ENCODE peak calls at places on chromosome 1, in seven cellular contexts. V, I, P, K, M, L and T are unnamed samples.

GRCh38 chr1:202187697-202188407 is 5.7 kb upstream of the LGR6 start:
- DNase-seq in M (no peak), K (no peak), P (no peak), L (no peak), V (no peak), I (no peak), T (no peak)

GRCh38 chr1:10677508-10678364 is 118.7 kb downstream of the CASZ1 start:
- DNase-seq in M (no peak), P (no peak), I (peak; percentile 65), V (no peak), L (no peak), K (peak; percentile 60), T (no peak)

GRCh38 chr1:203069028-203069804 is 16.6 kb downstream of the MYOG start:
- DNase-seq in V (no peak), L (no peak), M (peak; percentile 28), P (no peak), K (no peak), I (no peak), T (no peak)

GRCh38 chr1:242004751-242005495 is 6.0 kb upstream of the MAP1LC3C start:
- DNase-seq in I (no peak), P (no peak), V (peak; percentile 40), M (no peak), L (no peak), K (peak; percentile 37), T (no peak)

GRCh38 chr1:109901508-109902145 is 9.0 kb upstream of the CSF1 start:
- DNase-seq in P (no peak), K (no peak), L (no peak), M (no peak), I (peak; percentile 73), V (no peak), T (no peak)

GRCh38 chr1:180166436-180166800 is 11.7 kb downstream of the QSOX1 start:
- DNase-seq in M (no peak), P (no peak), K (no peak), L (no peak), V (no peak), I (no peak), T (no peak)

GRCh38 chr1:37461698-37462436 is 12.5 kb upstream of the ZC3H12A start:
- DNase-seq in M (peak; percentile 58), K (no peak), L (no peak), I (no peak), V (no peak), P (no peak), T (no peak)

GRCh38 chr1:63920154-63921117 is 146.6 kb downstream of the ROR1 start:
- DNase-seq in M (peak; percentile 87), P (no peak), V (peak; percentile 53), K (no peak), I (no peak), L (no peak), T (no peak)

GRCh38 chr1:60114735-60115318 is 41.3 kb upstream of the C1orf87 start:
- DNase-seq in K (peak; percentile 22), L (no peak), M (no peak), V (no peak), I (no peak), P (no peak), T (no peak)

GRCh38 chr1:65265296-65266271 is 43.8 kb upstream of the DNAJC6 start:
- DNase-seq in L (peak; percentile 65), P (no peak), I (peak; percentile 47), M (peak; percentile 37), V (no peak), K (peak; percentile 95), T (no peak)

GRCh38 chr1:234634387-234634786 is 24.4 kb upstream of the IRF2BP2 start:
- DNase-seq in P (no peak), K (no peak), L (no peak), M (no peak), V (no peak), I (no peak), T (no peak)

GRCh38 chr1:77030401-77031100 is 163.3 kb downstream of the ST6GALNAC5 start:
- DNase-seq in P (no peak), V (no peak), I (no peak), L (no peak), K (no peak), M (no peak), T (no peak)

GRCh38 chr1:24437631-24438396 is 22.2 kb downstream of the NIPAL3 start:
- DNase-seq in I (no peak), K (peak; percentile 24), L (no peak), V (no peak), M (peak; percentile 23), P (no peak), T (no peak)

GRCh38 chr1:232589111-232589808 is 40.7 kb downstream of the SIPA1L2 start:
- DNase-seq in V (no peak), M (no peak), I (no peak), K (no peak), L (no peak), P (no peak), T (no peak)

GRCh38 chr1:203176744-203177460 is 1.3 kb upstream of the MYBPH start:
- DNase-seq in K (no peak), L (no peak), V (peak; percentile 68), M (no peak), I (no peak), P (no peak), T (no peak)

GRCh38 chr1:35932941-35933340 is 2.0 kb downstream of the AGO3 start:
- DNase-seq in L (no peak), V (peak; percentile 59), I (no peak), K (no peak), M (no peak), P (no peak), T (no peak)

GRCh38 chr1:35932158-35932636 is 1.3 kb downstream of the AGO3 start:
- DNase-seq in I (no peak), P (no peak), V (no peak), K (no peak), M (no peak), L (no peak), T (no peak)

GRCh38 chr1:35929730-35930592 is 944 bp upstream of the AGO3 start:
- DNase-seq in I (peak; percentile 46), M (peak; percentile 60), K (peak; percentile 84), L (peak; percentile 78), P (peak; percentile 59), V (peak; percentile 82), T (peak; percentile 28)

GRCh38 chr1:35931424-35932157 is 686 bp downstream of the AGO3 start:
- DNase-seq in L (peak; percentile 51), K (no peak), P (no peak), V (peak; percentile 72), I (peak; percentile 42), M (no peak), T (peak; percentile 17)

DNA sequence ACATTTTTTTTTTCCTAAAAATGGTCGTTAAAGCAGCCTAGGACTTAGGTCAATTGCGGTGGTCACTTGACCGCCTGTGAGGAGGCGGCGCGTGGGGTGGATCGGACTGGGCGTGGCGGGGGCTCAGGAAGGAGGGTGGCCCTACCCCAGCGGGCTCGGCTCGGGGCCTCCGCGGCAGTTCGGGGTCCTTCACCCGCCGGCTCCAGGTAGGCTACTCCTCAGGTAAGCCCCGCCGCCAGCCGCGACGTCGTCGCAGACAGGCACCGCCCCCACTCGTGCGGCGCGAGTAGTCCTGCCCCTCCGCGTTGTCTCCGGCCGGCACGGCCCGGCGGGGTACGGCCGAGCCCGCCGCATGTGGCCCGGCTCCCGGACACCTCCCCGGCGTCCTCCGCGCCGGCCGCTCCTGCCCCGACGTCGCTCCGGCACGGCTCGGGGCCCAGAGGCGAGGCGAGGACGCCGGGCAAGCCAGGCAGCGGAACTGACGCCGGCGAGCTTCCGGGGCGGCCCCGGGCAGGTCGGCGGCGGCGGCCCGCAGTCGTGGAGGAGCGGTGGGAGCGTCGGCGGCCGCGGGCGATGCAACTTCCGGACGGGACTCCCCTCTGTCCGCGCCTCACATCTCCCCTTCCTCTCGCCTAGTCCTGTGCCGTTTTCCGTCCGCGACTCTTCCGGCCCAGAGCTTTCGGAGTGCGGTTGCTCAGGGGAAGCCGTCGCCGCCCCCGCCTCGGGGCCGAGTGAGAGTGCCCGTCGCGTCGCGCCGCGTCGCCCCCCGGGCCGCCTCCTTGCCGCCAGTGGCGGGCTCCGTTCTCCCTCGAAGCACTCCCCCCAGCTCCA is at the start of gene AGO3:
- DNase-seq in P (peak; percentile 91), L (peak; percentile 90), M (peak; percentile 82), I (peak; percentile 79), K (peak; percentile 93), V (peak; percentile 95), T (peak; percentile 81)
- H3K4me3 ChIP-seq in P (peak within 1 kb of the TSS; percentile 93), L (peak within 1 kb of the TSS; percentile 95), M (peak within 1 kb of the TSS; percentile 84), I (peak within 1 kb of the TSS; percentile 82), K (peak within 1 kb of the TSS; percentile 89), V (peak within 1 kb of the TSS; percentile 81), T (peak within 1 kb of the TSS; percentile 92)

DNA sequence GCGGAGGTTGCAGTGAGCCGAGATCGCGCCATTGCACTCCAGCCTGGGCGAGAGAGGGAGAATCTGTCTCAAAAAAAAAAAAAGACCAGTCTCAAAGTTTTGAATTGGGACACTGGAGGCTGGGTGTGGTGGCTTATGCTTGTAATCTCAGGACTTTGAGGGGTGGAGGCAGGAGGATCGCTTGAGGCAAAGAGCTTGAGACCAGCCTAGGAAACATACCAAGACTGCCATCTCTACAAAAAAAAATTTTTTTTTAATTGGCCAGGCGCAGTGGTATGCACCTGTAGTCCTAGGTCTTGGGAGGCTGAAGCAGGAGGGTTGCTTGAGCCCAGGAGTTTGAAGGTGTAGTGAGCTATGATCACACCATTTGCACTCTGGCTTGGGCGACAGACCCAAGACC is 3.9 kb downstream of the ZBTB8B start:
- DNase-seq in K (no peak), M (no peak), I (no peak), P (no peak), L (no peak), V (no peak), T (no peak)
- H3K4me3 ChIP-seq in K (no peak overlapping the region), M (no peak overlapping the region), I (no peak overlapping the region), P (no peak overlapping the region), L (no peak overlapping the region), V (no peak overlapping the region), T (no peak overlapping the region)

DNA sequence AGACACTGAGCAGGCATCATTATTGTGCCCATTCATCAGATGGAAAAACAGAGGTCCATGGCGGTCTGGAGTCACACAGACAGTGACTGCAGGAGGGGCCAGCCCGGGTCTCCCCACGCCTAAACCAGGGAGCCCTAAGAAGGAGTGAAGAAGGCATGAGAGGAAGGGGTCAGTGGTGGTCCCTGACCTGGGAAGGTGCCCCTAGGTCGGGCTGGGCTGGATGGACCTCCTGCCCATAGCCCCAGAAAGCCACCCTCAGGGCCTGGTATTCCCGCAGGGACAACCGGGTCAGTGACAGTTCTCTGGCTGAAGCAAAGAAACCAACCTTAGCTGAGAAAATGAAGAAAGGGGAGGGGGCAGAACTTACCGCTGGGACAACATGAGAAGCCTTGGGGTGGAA is 163.4 kb upstream of the C1orf174 start:
- DNase-seq in K (no peak), V (no peak), L (no peak), P (no peak), I (no peak), M (no peak), T (no peak)
- H3K4me3 ChIP-seq in K (no peak overlapping the region), V (no peak overlapping the region), L (no peak overlapping the region), P (no peak overlapping the region), I (no peak overlapping the region), M (no peak overlapping the region), T (no peak overlapping the region)

GRCh38 chr1:151371744-151372410 is 628 bp downstream of the SELENBP1 start:
- DNase-seq in I (peak; percentile 63), P (no peak), M (peak; percentile 75), V (no peak), L (no peak), K (no peak), T (no peak)

GRCh38 chr1:151369621-151370048 is 2.9 kb downstream of the SELENBP1 start:
- DNase-seq in V (no peak), M (no peak), I (no peak), K (peak; percentile 52), P (no peak), L (no peak), T (no peak)

GRCh38 chr1:151371340-151371739 is 1.2 kb downstream of the SELENBP1 start:
- DNase-seq in L (peak; percentile 69), M (peak; percentile 50), P (no peak), I (peak; percentile 87), K (no peak), V (no peak), T (no peak)

GRCh38 chr1:151368745-151369610 is 3.5 kb downstream of the SELENBP1 start:
- DNase-seq in I (no peak), L (no peak), P (no peak), M (no peak), K (no peak), V (no peak), T (no peak)

GRCh38 chr1:151370211-151370911 is 2.1 kb downstream of the SELENBP1 start:
- DNase-seq in L (no peak), P (no peak), V (no peak), I (no peak), M (peak; percentile 54), K (no peak), T (no peak)
- H3K4me3 ChIP-seq in L (no peak overlapping the region), P (no peak overlapping the region), V (no peak overlapping the region), I (no peak overlapping the region), M (no peak overlapping the region), K (no peak overlapping the region), T (no peak overlapping the region)